ENCODE peak calls at places on chromosomes 1 and 21, in seven cellular contexts. Z is amygdala, Y is heart right ventricle, T is Ammon's horn, I is progenitor cell of endocrine pancreas, S is T-cell, N is colonic mucosa. A is an unnamed sample.

GRCh38 chr1:197213193-197213592 is 54.9 kb upstream of the CRB1 start:
- DNase-seq in Z (no peak), Y (no peak), T (no peak), I (no peak), S (no peak), N (no peak), A (no peak)

GRCh38 chr1:21064057-21064456 is 112.6 kb downstream of the EIF4G3 start:
- DNase-seq in Z (no peak), Y (no peak), T (no peak), I (no peak), S (no peak), N (no peak), A (no peak)

GRCh38 chr1:55298167-55298894 is 83.2 kb upstream of the USP24 start:
- DNase-seq in Z (no peak), Y (no peak), T (no peak), I (no peak), S (no peak), N (no peak), A (no peak)

GRCh38 chr1:9397984-9398526 is 105.4 kb downstream of the SPSB1 start:
- DNase-seq in Z (no peak), Y (no peak), T (no peak), I (no peak), S (no peak), N (no peak), A (no peak)

GRCh38 chr1:184553845-184554244 is 167.0 kb downstream of the C1orf21 start:
- DNase-seq in Z (no peak), Y (no peak), T (no peak), I (no peak), S (no peak), N (no peak), A (no peak)

GRCh38 chr1:5099018-5099417 is 444.6 kb downstream of the AJAP1 start:
- DNase-seq in Z (no peak), Y (no peak), T (peak), I (no peak), S (no peak), N (no peak), A (no peak)

GRCh38 chr1:241083285-241083684 is 273.7 kb downstream of the RGS7 start:
- DNase-seq in Z (no peak), Y (no peak), T (no peak), I (no peak), S (no peak), N (no peak), A (no peak)

GRCh38 chr1:197633447-197634039 is 141.7 kb downstream of the DENND1B start:
- DNase-seq in Z (no peak), Y (no peak), T (no peak), I (no peak), S (no peak), N (no peak), A (no peak)

GRCh38 chr1:2256430-2257244 is 28.5 kb downstream of the SKI start:
- DNase-seq in Z (no peak), Y (no peak), T (no peak), I (no peak), S (no peak), N (no peak), A (no peak)

GRCh38 chr1:201551877-201552731 is 13.2 kb downstream of the NAV1 start:
- DNase-seq in Z (peak), Y (no peak), T (peak), I (no peak), S (no peak), N (no peak), A (no peak)

GRCh38 chr1:219329606-219330005 is 155.9 kb downstream of the LYPLAL1 start:
- DNase-seq in Z (no peak), Y (no peak), T (no peak), I (no peak), S (no peak), N (no peak), A (no peak)

GRCh38 chr21:41112740-41113692 is 54.9 kb upstream of the BACE2 start:
- DNase-seq in Z (peak), Y (no peak), T (peak), I (no peak), S (no peak), N (no peak), A (peak)

GRCh38 chr1:62978056-62978455 is 194.1 kb downstream of the ATG4C start:
- DNase-seq in Z (no peak), Y (no peak), T (no peak), I (no peak), S (no peak), N (no peak), A (no peak)

GRCh38 chr1:7405844-7406500 is 365.1 kb upstream of the VAMP3 start:
- DNase-seq in Z (no peak), Y (no peak), T (no peak), I (no peak), S (no peak), N (no peak), A (no peak)

GRCh38 chr21:42161957-42162681 is 56.8 kb upstream of the ABCG1 start:
- DNase-seq in Z (no peak), Y (no peak), T (no peak), I (no peak), S (no peak), N (no peak), A (no peak)

GRCh38 chr1:89725016-89725380 is 92.1 kb downstream of the LRRC8C start:
- DNase-seq in Z (no peak), Y (no peak), T (no peak), I (no peak), S (no peak), N (peak), A (no peak)

GRCh38 chr1:87028576-87028975 is 114.1 kb downstream of the HS2ST1 start:
- DNase-seq in Z (no peak), Y (no peak), T (no peak), I (no peak), S (no peak), N (no peak), A (no peak)

GRCh38 chr1:46158312-46159281 is 16.3 kb upstream of the TSPAN1 start:
- DNase-seq in Z (no peak), Y (no peak), T (no peak), I (no peak), S (no peak), N (no peak), A (no peak)

GRCh38 chr21:31505975-31506374 is 153.5 kb upstream of the SOD1 start:
- DNase-seq in Z (no peak), Y (no peak), T (no peak), I (no peak), S (no peak), N (no peak), A (no peak)

GRCh38 chr1:33289858-33290154 is 31.1 kb downstream of the A3GALT2 start:
- DNase-seq in Z (no peak), Y (no peak), T (no peak), I (no peak), S (no peak), N (no peak), A (no peak)

GRCh38 chr21:36422279-36423098 is 37.3 kb downstream of the CHAF1B start:
- DNase-seq in Z (no peak), Y (peak), T (no peak), I (peak), S (no peak), N (peak), A (peak)

GRCh38 chr1:205849619-205850355 is at the start of gene PM20D1:
- DNase-seq in Z (peak), Y (peak), T (peak), I (no peak), S (peak), N (peak), A (peak)

GRCh38 chr1:236893626-236894545 is 98.8 kb downstream of the MTR start:
- DNase-seq in Z (no peak), Y (no peak), T (peak), I (no peak), S (no peak), N (no peak), A (no peak)

GRCh38 chr1:171799166-171799565 is 17.7 kb downstream of the METTL13 start:
- DNase-seq in Z (no peak), Y (no peak), T (no peak), I (no peak), S (no peak), N (no peak), A (no peak)

GRCh38 chr21:24456358-24456757 is 1150.9 kb downstream of the MRPL39 start:
- DNase-seq in Z (no peak), Y (no peak), T (no peak), I (no peak), S (no peak), N (no peak), A (no peak)

GRCh38 chr1:232911027-232911599 is 39.3 kb upstream of the NTPCR start:
- DNase-seq in Z (no peak), Y (no peak), T (no peak), I (no peak), S (no peak), N (no peak), A (no peak)

GRCh38 chr21:15140321-15141019 is 75.7 kb upstream of the NRIP1 start:
- DNase-seq in Z (no peak), Y (no peak), T (peak), I (peak), S (no peak), N (peak), A (no peak)

GRCh38 chr1:23619299-23620188 is 60.2 kb upstream of the ID3 start:
- DNase-seq in Z (no peak), Y (peak), T (no peak), I (peak), S (peak), N (peak), A (peak)

GRCh38 chr1:27439150-27439549 is 46.7 kb downstream of the GPR3 start:
- DNase-seq in Z (no peak), Y (no peak), T (no peak), I (no peak), S (no peak), N (no peak), A (no peak)

GRCh38 chr1:23566304-23566703 is 7.0 kb upstream of the ID3 start:
- DNase-seq in Z (no peak), Y (no peak), T (no peak), I (no peak), S (no peak), N (no peak), A (no peak)

GRCh38 chr1:168008595-168008994 is 71.7 kb upstream of the MPC2 start:
- DNase-seq in Z (no peak), Y (no peak), T (no peak), I (no peak), S (no peak), N (no peak), A (no peak)

GRCh38 chr1:234409328-234409727 is 36.1 kb downstream of the COA6 start:
- DNase-seq in Z (no peak), Y (no peak), T (peak), I (no peak), S (no peak), N (no peak), A (no peak)

GRCh38 chr1:78073441-78073840 is 27.7 kb downstream of the GIPC2 start:
- DNase-seq in Z (no peak), Y (no peak), T (no peak), I (no peak), S (no peak), N (no peak), A (no peak)

GRCh38 chr1:228538831-228539230 is 51.6 kb downstream of the RNF187 start:
- DNase-seq in Z (no peak), Y (no peak), T (no peak), I (no peak), S (no peak), N (no peak), A (no peak)

GRCh38 chr1:84844094-84844493 is 48.9 kb downstream of the LPAR3 start:
- DNase-seq in Z (no peak), Y (no peak), T (no peak), I (no peak), S (no peak), N (no peak), A (no peak)

A was measured in MM.1S.